ENCODE peak calls at places on chromosomes 2 and 18, in ten cellular contexts. F, D, R, Y, X, P, C, A, O and H are unnamed samples.

GRCh38 chr2:96505231-96505889 is at the start of gene NEURL3:
- DNase-seq in F (no peak), D (peak; percentile 24), R (peak; percentile 83), Y (no peak), X (no peak), P (peak; percentile 75), C (peak; percentile 75), A (peak; percentile 74), O (no peak), H (no peak)

GRCh38 chr2:216700088-216700567 is 4.8 kb upstream of the IGFBP5 start:
- DNase-seq in F (no peak), D (no peak), R (no peak), Y (no peak), X (no peak), P (no peak), C (no peak), A (no peak), O (no peak), H (no peak)

GRCh38 chr18:34709104-34709503 is 994 bp upstream of the DTNA start:
- DNase-seq in F (no peak), D (peak; percentile 87), R (peak; percentile 7), Y (no peak), X (no peak), P (peak; percentile 10), C (peak; percentile 90), A (no peak), O (no peak), H (peak; percentile 66)

GRCh38 chr2:12807907-12808810 is 91.4 kb downstream of the TRIB2 start:
- DNase-seq in F (no peak), D (peak; percentile 74), R (no peak), Y (no peak), X (no peak), P (no peak), C (peak; percentile 29), A (no peak), O (peak; percentile 63), H (no peak)

GRCh38 chr2:148876589-148877402 is 1.8 kb downstream of the KIF5C start:
- DNase-seq in F (peak; percentile 68), D (no peak), R (peak; percentile 55), Y (peak; percentile 68), X (no peak), P (peak; percentile 65), C (peak; percentile 14), A (peak; percentile 22), O (peak; percentile 84), H (no peak)

GRCh38 chr2:18910843-18911242 is 321.5 kb upstream of the NT5C1B start:
- DNase-seq in F (no peak), D (peak; percentile 75), R (no peak), Y (no peak), X (no peak), P (no peak), C (peak; percentile 92), A (no peak), O (no peak), H (no peak)

GRCh38 chr2:74005786-74006185 is 21.1 kb downstream of the TET3 start:
- DNase-seq in F (no peak), D (peak; percentile 52), R (no peak), Y (no peak), X (no peak), P (no peak), C (peak; percentile 47), A (no peak), O (peak; percentile 39), H (no peak)

GRCh38 chr2:67650292-67651133 is 253.4 kb downstream of the ETAA1 start:
- DNase-seq in F (peak; percentile 71), D (peak; percentile 98), R (peak; percentile 63), Y (no peak), X (peak; percentile 5), P (peak; percentile 63), C (peak; percentile 95), A (peak; percentile 62), O (peak; percentile 96), H (peak; percentile 76)

GRCh38 chr18:36127866-36128845 is 984 bp downstream of the SLC39A6 start:
- DNase-seq in F (no peak), D (peak; percentile 45), R (peak; percentile 6), Y (no peak), X (no peak), P (peak; percentile 23), C (peak; percentile 65), A (peak; percentile 42), O (no peak), H (no peak)

GRCh38 chr2:38462121-38462634 is 85.1 kb upstream of the ATL2 start:
- DNase-seq in F (no peak), D (peak; percentile 95), R (no peak), Y (no peak), X (no peak), P (no peak), C (peak; percentile 94), A (peak; percentile 67), O (peak; percentile 77), H (peak; percentile 84)

GRCh38 chr2:73268831-73269685 is 15.2 kb downstream of the FBXO41 start:
- DNase-seq in F (peak; percentile 83), D (peak; percentile 32), R (peak; percentile 90), Y (peak; percentile 71), X (peak; percentile 64), P (no peak), C (peak; percentile 50), A (peak; percentile 81), O (peak; percentile 77), H (peak; percentile 80)

GRCh38 chr2:152558174-152559091 is 158.8 kb downstream of the PRPF40A start:
- DNase-seq in F (no peak), D (peak; percentile 93), R (no peak), Y (no peak), X (no peak), P (no peak), C (peak; percentile 84), A (no peak), O (no peak), H (no peak)

GRCh38 chr2:164260506-164260905 is 360.8 kb downstream of the GRB14 start:
- DNase-seq in F (no peak), D (peak; percentile 1), R (no peak), Y (no peak), X (no peak), P (no peak), C (peak; percentile 76), A (no peak), O (no peak), H (no peak)

GRCh38 chr2:15795426-15795825 is 144.9 kb upstream of the MYCN start:
- DNase-seq in F (no peak), D (peak; percentile 19), R (no peak), Y (no peak), X (no peak), P (no peak), C (no peak), A (no peak), O (no peak), H (no peak)

GRCh38 chr2:16088713-16089112 is 148.4 kb downstream of the MYCN start:
- DNase-seq in F (no peak), D (no peak), R (no peak), Y (no peak), X (no peak), P (no peak), C (no peak), A (no peak), O (no peak), H (no peak)

GRCh38 chr2:55247025-55247424 is 14.5 kb downstream of the RPS27A start:
- DNase-seq in F (no peak), D (no peak), R (peak; percentile 62), Y (no peak), X (no peak), P (no peak), C (no peak), A (no peak), O (no peak), H (no peak)

GRCh38 chr2:216094701-216095100 is 13.0 kb downstream of the TMEM169 start:
- DNase-seq in F (no peak), D (no peak), R (no peak), Y (no peak), X (no peak), P (no peak), C (no peak), A (no peak), O (no peak), H (no peak)

GRCh38 chr2:230974096-230974913 is 21.6 kb upstream of the SPATA3 start:
- DNase-seq in F (no peak), D (peak; percentile 90), R (no peak), Y (peak; percentile 73), X (peak; percentile 60), P (no peak), C (peak; percentile 50), A (no peak), O (peak; percentile 44), H (no peak)

GRCh38 chr2:85744771-85745601 is 8.8 kb upstream of the ATOH8 start:
- DNase-seq in F (no peak), D (peak; percentile 87), R (no peak), Y (no peak), X (no peak), P (no peak), C (peak; percentile 96), A (no peak), O (peak; percentile 65), H (no peak)
- H3K4me1 ChIP-seq in F (peaks cover 37% of the 10 kb centered on the region), D (no peaks in the 10 kb centered on the region), R (no peaks in the 10 kb centered on the region), Y (no peaks in the 10 kb centered on the region), X (no peaks in the 10 kb centered on the region), P (peaks cover 37% of the 10 kb centered on the region), C (peaks cover 65% of the 10 kb centered on the region), A (peaks cover 10% of the 10 kb centered on the region), O (peaks cover 17% of the 10 kb centered on the region), H (peaks cover 19% of the 10 kb centered on the region)

GRCh38 chr18:54217624-54218023 is 6.8 kb downstream of the MBD2 start:
- DNase-seq in F (no peak), D (no peak), R (no peak), Y (no peak), X (no peak), P (no peak), C (no peak), A (no peak), O (no peak), H (no peak)
- H3K4me1 ChIP-seq in F (peaks cover 4% of the 10 kb centered on the region), D (peaks cover 10% of the 10 kb centered on the region), R (no peaks in the 10 kb centered on the region), Y (peaks cover 23% of the 10 kb centered on the region), X (peaks cover 23% of the 10 kb centered on the region), P (peaks cover 38% of the 10 kb centered on the region), C (peaks cover 27% of the 10 kb centered on the region), A (no peaks in the 10 kb centered on the region), O (peaks cover 23% of the 10 kb centered on the region), H (peaks cover 6% of the 10 kb centered on the region)

GRCh38 chr2:189210250-189211075 is 30.9 kb upstream of the COL5A2 start:
- DNase-seq in F (no peak), D (peak; percentile 95), R (no peak), Y (no peak), X (no peak), P (no peak), C (peak; percentile 96), A (peak; percentile 26), O (peak; percentile 85), H (no peak)
- H3K4me1 ChIP-seq in F (no peaks in the 10 kb centered on the region), D (peaks cover 11% of the 10 kb centered on the region), R (peaks cover 15% of the 10 kb centered on the region), Y (no peaks in the 10 kb centered on the region), X (no peaks in the 10 kb centered on the region), P (no peaks in the 10 kb centered on the region), C (peaks cover 47% of the 10 kb centered on the region), A (no peaks in the 10 kb centered on the region), O (peaks cover 6% of the 10 kb centered on the region), H (peaks cover 25% of the 10 kb centered on the region)

DNA sequence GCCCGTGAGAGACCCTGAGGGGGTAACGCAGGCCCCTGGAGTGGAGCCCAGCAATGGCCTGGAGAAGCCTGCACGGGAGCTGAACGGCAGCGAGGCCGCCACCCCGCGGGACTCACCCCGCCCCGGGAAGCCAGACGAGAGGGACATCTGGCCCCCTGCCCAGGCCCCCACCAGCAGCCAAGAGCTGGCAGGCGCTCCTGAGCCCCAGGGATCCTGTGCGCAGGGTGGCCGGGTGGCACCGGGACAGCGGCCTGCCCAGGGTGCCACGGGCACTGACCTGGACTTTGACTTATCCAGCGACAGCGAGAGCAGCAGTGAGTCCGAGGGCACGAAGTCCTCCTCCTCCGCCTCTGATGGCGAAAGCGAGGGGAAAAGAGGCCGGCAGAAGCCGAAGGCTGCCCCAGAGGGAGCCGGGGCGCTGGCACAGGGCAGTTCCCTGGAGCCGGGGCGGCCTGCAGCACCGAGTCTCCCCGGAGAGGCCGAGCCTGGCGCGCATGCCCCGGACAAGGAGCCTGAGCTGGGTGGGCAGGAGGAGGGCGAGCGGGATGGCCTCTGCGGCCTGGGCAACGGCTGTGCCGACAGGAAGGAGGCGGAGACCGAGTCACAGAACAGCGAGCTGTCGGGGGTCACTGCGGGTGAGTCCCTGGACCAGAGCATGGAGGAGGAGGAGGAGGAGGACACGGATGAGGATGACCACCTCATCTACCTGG is 35.1 kb downstream of the CTDP1 start:
- DNase-seq in F (peak; percentile 65), D (no peak), R (no peak), Y (no peak), X (no peak), P (no peak), C (no peak), A (no peak), O (no peak), H (no peak)
- H3K4me1 ChIP-seq in F (no peaks in the 10 kb centered on the region), D (no peaks in the 10 kb centered on the region), R (no peaks in the 10 kb centered on the region), Y (no peaks in the 10 kb centered on the region), X (no peaks in the 10 kb centered on the region), P (no peaks in the 10 kb centered on the region), C (no peaks in the 10 kb centered on the region), A (no peaks in the 10 kb centered on the region), O (no peaks in the 10 kb centered on the region), H (no peaks in the 10 kb centered on the region)